ENCODE peak calls at places on chromosomes 16 and 17, in six cellular contexts. C, B, E, J, R and A are unnamed samples.

GRCh38 chr16:67357561-67357960 is 30.9 kb downstream of the LRRC36 start:
- DNase-seq in R (no peak), B (no peak), C (no peak), E (no peak), J (no peak), A (no peak)

GRCh38 chr17:46979023-46979870 is at the start of gene RPRML:
- DNase-seq in E (no peak), C (peak; percentile 47), R (no peak), J (no peak), B (peak; percentile 58), A (peak; percentile 54)

GRCh38 chr16:69064789-69065313 is 40.6 kb upstream of the HAS3 start:
- DNase-seq in J (no peak), C (no peak), R (no peak), B (no peak), E (no peak), A (no peak)

GRCh38 chr17:2398655-2399571 is 1.9 kb downstream of the MNT start:
- DNase-seq in B (peak; percentile 65), E (no peak), R (no peak), J (peak; percentile 88), C (peak; percentile 64), A (no peak)

GRCh38 chr16:69328854-69329316 is 1.5 kb downstream of the PDF start:
- DNase-seq in J (no peak), C (no peak), R (no peak), E (no peak), B (peak; percentile 45), A (peak; percentile 12)

GRCh38 chr17:64938925-64939474 is 19.7 kb upstream of the LRRC37A3 start:
- DNase-seq in E (no peak), J (peak; percentile 84), R (no peak), B (peak; percentile 60), C (no peak), A (peak; percentile 48)

GRCh38 chr16:83851473-83851872 is 43.7 kb downstream of the HSBP1 start:
- DNase-seq in E (no peak), C (no peak), J (no peak), B (no peak), R (no peak), A (no peak)

GRCh38 chr16:3266873-3267537 is 10.6 kb upstream of the MEFV start:
- DNase-seq in J (no peak), C (no peak), B (no peak), E (no peak), R (peak; percentile 31), A (no peak)

GRCh38 chr17:76350463-76350862 is 3.3 kb downstream of the PRPSAP1 start:
- DNase-seq in B (no peak), J (no peak), C (no peak), E (no peak), R (no peak), A (no peak)

GRCh38 chr17:73455050-73455687 is 143.4 kb upstream of the CDC42EP4 start:
- DNase-seq in R (no peak), E (peak; percentile 30), J (no peak), B (no peak), C (peak; percentile 36), A (no peak)

GRCh38 chr17:14330492-14330920 is 29.6 kb downstream of the HS3ST3B1 start:
- DNase-seq in C (no peak), J (no peak), E (no peak), B (peak; percentile 65), R (no peak), A (no peak)

GRCh38 chr16:7579454-7579853 is 246.8 kb downstream of the RBFOX1 start:
- DNase-seq in J (no peak), E (no peak), B (no peak), R (no peak), C (no peak), A (no peak)

GRCh38 chr17:13002761-13003453 is 14.9 kb downstream of the ELAC2 start:
- DNase-seq in J (peak; percentile 77), E (peak; percentile 57), C (peak; percentile 72), B (peak; percentile 75), R (peak; percentile 40), A (peak; percentile 43)

GRCh38 chr17:50169121-50169764 is 3.4 kb downstream of the SGCA start:
- DNase-seq in R (no peak), B (peak; percentile 48), E (no peak), C (peak; percentile 46), J (no peak), A (peak; percentile 53)

GRCh38 chr16:76197925-76198324 is 79.3 kb upstream of the CNTNAP4 start:
- DNase-seq in J (no peak), E (no peak), C (no peak), R (no peak), B (no peak), A (no peak)

GRCh38 chr16:81693047-81693446 is 86.0 kb upstream of the PLCG2 start:
- DNase-seq in B (no peak), E (no peak), J (no peak), C (no peak), R (no peak), A (no peak)

GRCh38 chr17:77487677-77488530 is 347.1 kb downstream of the SEC14L1 start:
- DNase-seq in C (no peak), B (no peak), E (no peak), J (no peak), R (no peak), A (no peak)

GRCh38 chr16:57104706-57105105 is 12.3 kb downstream of the CPNE2 start:
- DNase-seq in J (no peak), R (no peak), B (no peak), E (no peak), C (no peak), A (no peak)

GRCh38 chr17:45848868-45849535 is 4.3 kb downstream of the SPPL2C start:
- DNase-seq in E (no peak), J (no peak), C (no peak), R (no peak), B (no peak), A (no peak)

GRCh38 chr16:50881331-50881830 is 139.5 kb downstream of the CYLD start:
- DNase-seq in E (no peak), B (no peak), J (no peak), C (no peak), R (no peak), A (no peak)

GRCh38 chr17:39867891-39868553 is at the start of gene ZPBP2:
- DNase-seq in E (no peak), B (no peak), J (peak; percentile 59), R (no peak), C (no peak), A (peak; percentile 58)

GRCh38 chr17:1645207-1646171 is at the start of gene SCARF1:
- DNase-seq in B (peak; percentile 74), R (no peak), C (no peak), E (no peak), J (peak; percentile 82), A (no peak)

GRCh38 chr17:19904412-19904811 is 36.7 kb upstream of the ULK2 start:
- DNase-seq in B (no peak), E (no peak), R (no peak), C (no peak), J (no peak), A (no peak)

GRCh38 chr17:49315974-49316570 is 46.0 kb downstream of the ZNF652 start:
- DNase-seq in C (no peak), R (no peak), E (no peak), J (no peak), B (no peak), A (no peak)

GRCh38 chr17:81517339-81518112 is 4.9 kb upstream of the ACTG1 start:
- DNase-seq in R (no peak), C (peak; percentile 20), E (no peak), J (peak; percentile 62), B (peak; percentile 45), A (peak; percentile 74)

GRCh38 chr16:16073884-16074781 is 124.7 kb downstream of the ABCC1 start:
- DNase-seq in E (no peak), B (no peak), C (peak; percentile 75), J (peak; percentile 77), R (peak; percentile 88), A (no peak)
- TF ChIP-seq CTCF in E (no peak), B (no peak), C (no peak), J (peak; percentile 11), R (peak; percentile 21), A (no peak)

DNA sequence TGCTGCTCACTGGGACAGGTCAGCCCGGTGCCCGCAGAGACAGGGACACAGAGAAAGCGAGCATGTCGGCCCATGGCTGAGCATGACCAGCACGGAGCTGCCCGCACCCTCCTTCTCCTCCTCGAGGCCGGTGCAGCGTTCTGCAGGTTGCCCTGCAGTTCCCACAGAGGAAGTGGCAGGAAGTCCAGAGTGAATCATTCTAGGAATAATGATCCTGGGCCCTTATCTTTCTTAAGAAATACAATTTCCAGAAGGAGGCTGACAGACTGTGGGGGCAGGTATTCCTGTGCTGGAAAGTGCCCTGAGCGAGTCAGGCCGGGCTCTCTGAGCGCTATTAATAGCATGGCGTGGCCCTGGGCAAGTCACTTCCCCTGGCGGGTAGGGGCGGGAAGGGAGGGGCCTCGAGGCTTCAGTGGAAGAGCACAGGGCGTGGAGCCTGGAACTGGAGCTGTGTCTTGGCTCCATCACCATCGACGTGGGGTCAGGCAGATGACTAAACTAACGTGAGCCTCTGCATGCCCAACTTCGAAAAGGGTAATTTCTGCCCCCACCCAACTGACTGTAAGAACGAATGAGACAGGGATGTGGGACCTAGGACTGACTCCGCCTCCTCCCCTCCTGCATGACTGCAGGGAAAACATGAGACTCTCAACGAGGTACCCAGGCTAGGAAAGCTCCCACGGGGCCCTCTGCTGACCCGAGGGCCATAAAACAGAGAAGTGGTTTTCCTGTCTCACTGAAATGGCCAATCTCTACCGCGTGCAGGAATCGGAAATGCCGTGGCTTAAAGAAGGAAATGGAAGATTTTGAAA is 9.8 kb downstream of the TMEM204 start:
- DNase-seq in R (no peak), J (peak; percentile 82), C (peak; percentile 36), E (peak; percentile 44), B (peak; percentile 61), A (no peak)
- TF ChIP-seq CTCF in R (no peak), J (peak; percentile 5), C (no peak), E (no peak), B (no peak), A (no peak)

DNA sequence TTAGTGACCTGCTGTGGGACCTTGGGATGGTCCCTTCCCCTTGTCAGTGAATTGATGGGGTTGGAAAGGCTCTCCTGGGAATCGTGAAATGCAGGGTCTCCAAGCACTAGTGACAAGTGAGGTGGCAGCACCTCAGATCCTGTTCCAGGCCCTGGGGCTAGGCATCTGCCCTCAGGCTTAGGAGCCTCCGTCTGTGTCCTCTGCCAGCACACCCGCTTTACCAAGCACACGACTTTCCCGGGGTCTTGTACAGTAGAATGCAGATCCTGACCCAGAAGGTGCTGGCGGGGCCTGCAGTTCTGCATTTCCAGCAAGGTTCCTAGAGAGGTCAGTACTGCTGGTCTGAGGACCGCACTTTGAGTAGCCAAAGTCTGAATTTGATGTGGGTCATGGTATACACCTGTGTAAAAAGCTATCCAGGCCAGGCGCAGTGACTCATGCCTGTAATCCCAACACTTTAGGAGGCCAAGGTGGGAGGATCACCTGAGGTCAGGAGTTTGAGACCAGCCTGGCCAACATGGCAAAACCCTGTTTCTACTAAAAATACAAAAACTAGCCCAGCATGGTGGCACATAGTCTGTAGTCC is 30.9 kb upstream of the RMI2 start:
- DNase-seq in R (no peak), E (no peak), J (no peak), C (no peak), B (no peak), A (no peak)
- TF ChIP-seq CTCF in R (no peak), E (no peak), J (no peak), C (no peak), B (no peak), A (no peak)

GRCh38 chr16:19014456-19014855 is 30.7 kb downstream of the TMC7 start:
- DNase-seq in E (no peak), C (no peak), B (no peak), J (peak; percentile 68), R (no peak), A (no peak)
- TF ChIP-seq CTCF in E (no peak), C (no peak), B (no peak), J (no peak), R (no peak), A (no peak)